ENCODE peak calls at places on chromosomes 12 and 14, in four cellular contexts. B is K562, A is IMR-90, F is GM12878. G is an unnamed sample.

GRCh38 chr12:109740694-109741245 is 27.1 kb downstream of the FAM222A start:
- DNase-seq in B (no peak), A (no peak), F (no peak), G (no peak)

GRCh38 chr12:15982921-15983320 is 71.8 kb downstream of the DERA start:
- DNase-seq in B (no peak), A (no peak), F (no peak), G (no peak)

GRCh38 chr12:31119531-31120211 is 46.0 kb downstream of the DDX11 start:
- DNase-seq in B (no peak), A (no peak), F (no peak), G (no peak)

GRCh38 chr12:27428466-27428865 is 18.1 kb upstream of the SMCO2 start:
- DNase-seq in B (no peak), A (no peak), F (no peak), G (no peak)

GRCh38 chr14:77257700-77258099 is 13.3 kb downstream of the NGB start:
- DNase-seq in B (no peak), A (no peak), F (no peak), G (no peak)

GRCh38 chr14:59435106-59435505 is 30.1 kb downstream of the GPR135 start:
- DNase-seq in B (no peak), A (no peak), F (no peak), G (no peak)

GRCh38 chr14:61479746-61480502 is 158.5 kb downstream of the PRKCH start:
- DNase-seq in B (no peak), A (peak), F (no peak), G (peak)

GRCh38 chr12:46167412-46167811 is 101.4 kb downstream of the SLC38A1 start:
- DNase-seq in B (no peak), A (no peak), F (no peak), G (no peak)

GRCh38 chr14:36027354-36027753 is 149.2 kb downstream of the PTCSC3 start:
- DNase-seq in B (no peak), A (no peak), F (no peak), G (no peak)

GRCh38 chr14:93972618-93973205 is 3.7 kb downstream of the ASB2 start:
- DNase-seq in B (no peak), A (no peak), F (no peak), G (no peak)

GRCh38 chr12:28318273-28318672 is 128.0 kb downstream of the CCDC91 start:
- DNase-seq in B (no peak), A (no peak), F (no peak), G (no peak)

GRCh38 chr14:77032854-77033621 is 4.5 kb upstream of the IRF2BPL start:
- DNase-seq in B (no peak), A (peak), F (no peak), G (peak)

GRCh38 chr14:63893701-63894458 is 41.1 kb downstream of the SYNE2 start:
- DNase-seq in B (no peak), A (peak), F (no peak), G (peak)

DNA sequence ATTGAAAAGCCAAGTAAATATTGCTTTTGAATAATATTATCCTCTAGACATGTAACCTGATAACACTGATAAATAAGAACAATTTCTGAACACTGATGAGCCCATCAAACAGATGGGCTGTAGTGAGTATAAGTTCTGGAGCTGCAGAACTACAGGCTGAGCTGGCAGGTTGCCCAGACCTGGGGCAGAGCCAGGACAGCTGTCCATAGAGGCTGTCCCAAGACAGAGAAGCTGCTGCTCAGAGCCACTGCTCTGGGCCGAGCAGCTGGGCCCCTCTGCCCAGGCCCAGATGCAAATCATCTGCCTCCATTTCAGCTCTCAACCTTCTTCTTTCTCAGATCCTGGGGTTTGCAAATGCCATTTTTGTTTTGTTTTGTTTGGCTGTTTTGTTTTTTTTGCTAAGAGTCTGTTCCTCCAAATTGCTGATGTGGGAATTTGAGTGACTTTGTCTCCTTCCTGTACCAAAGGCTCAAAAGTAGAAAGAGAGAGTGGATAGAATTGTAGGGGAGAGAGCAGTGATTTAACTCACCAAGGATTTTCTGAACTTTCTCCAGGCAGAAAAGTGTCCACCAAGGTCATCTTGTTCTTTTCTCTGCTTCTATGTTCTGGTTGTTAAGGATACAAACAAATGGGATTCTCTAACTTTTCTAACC is 4.0 kb upstream of the TESPA1 start:
- DNase-seq in B (peak), A (peak), F (no peak), G (peak)
- TF ChIP-seq FOS in B (no peak), A (no peak), F (no peak), G (no peak)

GRCh38 chr12:92511776-92512175 is 191.0 kb upstream of the PLEKHG7 start:
- DNase-seq in B (no peak), A (no peak), F (no peak), G (no peak)
- TF ChIP-seq FOS in B (no peak), A (no peak), F (no peak), G (no peak)

GRCh38 chr12:50934981-50935807 is 17.1 kb upstream of the HIGD1C start:
- DNase-seq in B (no peak), A (peak), F (no peak), G (no peak)
- TF ChIP-seq FOS in B (no peak), A (no peak), F (no peak), G (no peak)

DNA sequence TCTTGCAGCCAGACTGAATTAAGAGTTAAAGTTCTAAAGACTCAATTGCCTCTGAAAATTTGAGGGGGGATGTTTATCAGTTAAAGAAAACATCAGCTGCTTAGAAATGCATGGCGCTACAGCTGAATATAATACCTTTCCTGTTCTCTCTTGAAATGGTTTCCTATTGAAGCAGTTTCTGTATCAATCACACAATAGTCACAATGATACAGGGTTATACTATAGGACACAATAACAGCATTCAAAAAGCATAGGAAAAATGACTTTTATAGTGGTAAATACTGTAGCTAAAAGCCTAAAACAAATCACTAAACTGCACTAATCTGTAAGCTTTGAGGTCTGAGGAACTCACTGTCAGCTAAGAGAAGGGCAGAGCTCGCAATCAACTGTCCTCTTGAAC is 15.2 kb downstream of the MDGA2 start:
- DNase-seq in B (no peak), A (no peak), F (no peak), G (no peak)
- TF ChIP-seq FOS in B (no peak), A (no peak), F (no peak), G (no peak)

GRCh38 chr14:101590062-101590461 is 28.8 kb downstream of the DIO3 start:
- DNase-seq in B (no peak), A (no peak), F (no peak), G (no peak)

GRCh38 chr14:101588286-101588975 is 27.1 kb downstream of the DIO3 start:
- DNase-seq in B (no peak), A (no peak), F (no peak), G (no peak)

GRCh38 chr14:101588990-101589389 is 27.7 kb downstream of the DIO3 start:
- DNase-seq in B (no peak), A (no peak), F (no peak), G (peak)

GRCh38 chr14:101590616-101591015 is 29.3 kb downstream of the DIO3 start:
- DNase-seq in B (no peak), A (no peak), F (no peak), G (no peak)

DNA sequence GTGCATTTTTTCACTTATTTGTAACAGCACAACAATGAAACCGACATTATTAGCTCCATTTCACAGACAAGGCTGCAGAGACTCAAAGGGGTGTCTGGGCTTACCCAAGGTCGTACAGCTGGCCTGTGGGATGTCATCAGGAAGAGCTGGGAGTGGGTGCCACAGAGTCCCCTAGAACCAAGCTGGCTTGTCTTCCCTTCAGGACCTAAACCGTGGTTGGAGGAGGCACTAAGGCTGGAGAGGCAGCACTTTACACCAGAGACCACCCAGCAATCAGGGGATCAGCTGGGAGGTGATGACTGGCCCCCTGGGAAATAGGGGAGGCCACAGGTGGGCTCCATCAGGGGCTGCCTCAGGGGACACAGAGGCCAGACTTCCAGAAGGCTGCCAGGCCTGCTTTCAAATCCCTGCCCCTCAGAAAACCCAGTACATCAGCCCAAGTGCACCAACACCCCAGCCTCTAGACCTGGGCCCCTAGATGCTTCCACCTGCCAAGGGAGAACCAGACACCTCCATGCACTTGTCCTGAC is 28.3 kb downstream of the DIO3 start:
- DNase-seq in B (no peak), A (no peak), F (no peak), G (no peak)
- TF ChIP-seq FOS in B (no peak), A (no peak), F (no peak), G (no peak)